ENCODE peak calls at places on chromosomes 11 and 22, in eight cellular contexts. G is right lobe of liver; X is adipocyte; F is effector memory CD4-positive, alpha-beta T cell; R is testis; A is body of pancreas; M is ascending aorta; U is left lung. K is an unnamed sample.

GRCh38 chr11:32497951-32498350 is 62.6 kb upstream of the WT1 start:
- DNase-seq in G (no peak), X (no peak), F (no peak), R (no peak), A (peak; percentile 14), M (no peak), U (no peak), K (no peak)

GRCh38 chr22:25485626-25486545 is 78.6 kb upstream of the GRK3 start:
- DNase-seq in G (no peak), X (no peak), F (no peak), R (no peak), A (no peak), M (no peak), U (no peak), K (no peak)

GRCh38 chr22:45207981-45208664 is 32.6 kb downstream of the KIAA0930 start:
- DNase-seq in G (no peak), X (peak; percentile 54), F (no peak), R (no peak), A (peak; percentile 48), M (no peak), U (no peak), K (no peak)

GRCh38 chr11:102109896-102110760 is at the start of gene YAP1:
- DNase-seq in G (peak; percentile 91), X (peak; percentile 95), F (peak; percentile 27), R (peak; percentile 91), A (peak; percentile 88), M (peak; percentile 33), U (peak; percentile 85), K (peak; percentile 91)

GRCh38 chr22:18996376-18996900 is 60.3 kb upstream of the PRODH start:
- DNase-seq in G (no peak), X (no peak), F (no peak), R (no peak), A (no peak), M (no peak), U (no peak), K (no peak)

GRCh38 chr11:45713573-45713972 is 48.2 kb upstream of the CHST1 start:
- DNase-seq in G (no peak), X (no peak), F (no peak), R (no peak), A (no peak), M (no peak), U (no peak), K (no peak)

GRCh38 chr11:103433380-103433779 is 324.2 kb downstream of the DYNC2H1 start:
- DNase-seq in G (no peak), X (peak; percentile 89), F (no peak), R (no peak), A (no peak), M (no peak), U (no peak), K (no peak)

GRCh38 chr22:17159504-17159951 is 451 bp upstream of the HDHD5 start:
- DNase-seq in G (peak; percentile 71), X (peak; percentile 35), F (no peak), R (peak; percentile 71), A (peak; percentile 39), M (no peak), U (peak; percentile 73), K (peak; percentile 78)

GRCh38 chr22:21961886-21962654 is 9.4 kb upstream of the PPM1F start:
- DNase-seq in G (no peak), X (peak; percentile 27), F (no peak), R (no peak), A (peak; percentile 58), M (no peak), U (no peak), K (peak; percentile 26)

GRCh38 chr11:110712643-110713468 is 619 bp upstream of the ARHGAP20 start:
- DNase-seq in G (peak; percentile 52), X (peak; percentile 49), F (no peak), R (peak; percentile 83), A (peak; percentile 3), M (no peak), U (peak; percentile 40), K (peak; percentile 18)

GRCh38 chr11:132941024-132941646 is 591.2 kb downstream of the OPCML start:
- DNase-seq in G (no peak), X (peak; percentile 78), F (no peak), R (peak; percentile 49), A (peak; percentile 13), M (no peak), U (no peak), K (no peak)

DNA sequence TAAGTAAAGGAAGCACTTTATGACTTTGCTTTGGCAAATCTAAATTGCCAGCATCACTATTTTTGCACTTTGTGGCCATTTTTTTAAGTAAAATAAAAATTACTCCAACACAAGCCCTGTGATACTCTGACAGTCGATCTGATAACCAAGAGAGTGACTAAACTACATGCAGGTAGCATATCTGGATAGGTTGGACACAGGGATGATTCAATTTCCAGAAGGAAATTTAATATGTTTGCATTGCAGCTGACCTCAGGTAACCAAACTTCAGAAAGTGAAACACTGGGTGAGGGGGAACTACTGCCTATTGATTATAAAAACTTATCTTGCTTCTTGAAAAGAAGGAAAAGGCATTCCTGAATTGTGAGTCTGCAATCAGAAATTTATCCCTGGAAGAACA is 13.9 kb downstream of the OR5B3 start:
- DNase-seq in G (no peak), X (no peak), F (no peak), R (no peak), A (no peak), M (no peak), U (no peak), K (no peak)
- H3K4me3 ChIP-seq in G (no peak overlapping the region), X (no peak overlapping the region), F (no peak overlapping the region), R (no peak overlapping the region), A (no peak overlapping the region), M (no peak overlapping the region), U (no peak overlapping the region), K (no peak overlapping the region)

DNA sequence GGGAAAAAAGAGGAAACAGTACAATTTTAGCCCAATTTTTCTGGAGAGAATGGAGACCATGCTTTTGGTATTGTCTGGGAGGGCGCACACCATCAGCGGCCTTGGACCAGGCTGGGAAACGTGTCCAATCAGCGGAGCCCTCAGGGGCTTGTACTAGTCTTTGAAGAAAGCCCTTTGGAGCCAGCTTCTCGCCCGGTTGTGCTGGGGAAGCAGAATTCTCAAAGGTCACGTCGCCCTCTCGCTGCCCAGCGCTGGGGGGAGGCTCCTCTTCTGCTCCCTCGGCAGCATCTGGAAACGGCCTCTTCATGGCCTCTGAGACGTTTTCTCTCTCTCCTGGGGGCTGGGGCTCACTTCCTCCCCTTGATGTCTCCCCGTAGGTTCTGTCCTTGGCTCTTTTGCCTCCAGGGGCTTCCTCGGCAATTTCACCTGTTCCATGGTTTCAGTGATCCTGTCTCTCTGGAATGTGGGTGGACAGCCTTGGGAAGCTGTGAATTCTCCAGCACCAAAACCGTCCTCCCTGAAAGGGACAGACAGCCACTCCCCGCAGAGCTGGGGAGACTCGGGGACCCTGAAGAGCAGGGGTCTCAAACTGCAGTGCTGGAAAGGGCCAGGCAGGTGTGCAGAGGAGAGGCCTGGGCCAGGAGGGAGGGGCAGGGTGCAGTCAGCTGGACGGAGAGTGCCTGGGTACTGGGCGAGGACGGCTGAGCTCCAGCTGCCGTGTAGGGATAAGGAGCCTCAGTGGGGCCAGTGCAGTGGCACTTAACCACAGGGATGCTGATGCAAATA is 80.2 kb downstream of the RPS6KA4 start:
- DNase-seq in G (no peak), X (no peak), F (no peak), R (no peak), A (no peak), M (no peak), U (no peak), K (no peak)
- H3K4me1 ChIP-seq in G (no peaks in the 10 kb centered on the region), X (peaks cover 19% of the 10 kb centered on the region), F (no peaks in the 10 kb centered on the region), R (no peaks in the 10 kb centered on the region), A (no peaks in the 10 kb centered on the region), M (no peaks in the 10 kb centered on the region), U (no peaks in the 10 kb centered on the region), K (no peaks in the 10 kb centered on the region)

DNA sequence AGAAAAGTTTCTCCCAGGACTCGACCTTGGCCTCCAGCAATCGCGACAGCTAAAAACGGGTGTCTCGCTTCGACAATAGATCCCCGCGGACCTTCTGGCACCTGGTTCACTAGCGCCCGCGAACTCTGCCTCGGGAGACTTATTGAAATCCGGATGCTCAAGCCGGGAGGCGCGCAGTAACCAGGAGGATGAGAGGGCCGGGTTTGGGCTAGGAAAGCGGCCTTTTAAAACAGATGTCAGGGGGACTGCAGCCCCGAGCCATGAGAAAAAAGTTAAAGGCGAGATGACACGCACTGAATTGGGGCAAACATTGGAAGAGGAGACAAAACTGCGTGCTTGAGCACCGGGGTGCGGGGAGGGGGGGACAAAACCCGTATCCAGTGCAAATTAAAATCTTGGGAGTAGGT is 637 bp upstream of the ZBTB16 start:
- DNase-seq in G (peak; percentile 61), X (peak; percentile 43), F (no peak), R (peak; percentile 56), A (no peak), M (no peak), U (no peak), K (peak; percentile 57)
- H3K4me3 ChIP-seq in G (peak overlapping the region; percentile 96), X (peak overlapping the region; percentile 84), F (peak overlapping the region; percentile 60), R (peak overlapping the region; percentile 96), A (no peak overlapping the region), M (peak overlapping the region; percentile 99), U (peak overlapping the region; percentile 94), K (peak overlapping the region; percentile 55)

GRCh38 chr11:117189191-117189940 is 9.8 kb upstream of the TAGLN start:
- DNase-seq in G (peak; percentile 65), X (no peak), F (no peak), R (no peak), A (peak; percentile 64), M (no peak), U (peak; percentile 80), K (no peak)
- H3K4me1 ChIP-seq in G (no peaks in the 10 kb centered on the region), X (no peaks in the 10 kb centered on the region), F (no peaks in the 10 kb centered on the region), R (peaks cover 17% of the 10 kb centered on the region), A (peaks cover 43% of the 10 kb centered on the region), M (no peaks in the 10 kb centered on the region), U (peaks cover 28% of the 10 kb centered on the region), K (peaks cover 3% of the 10 kb centered on the region)

GRCh38 chr11:68312780-68313573 is 586 bp downstream of the LRP5 start:
- DNase-seq in G (no peak), X (peak; percentile 59), F (no peak), R (no peak), A (no peak), M (no peak), U (no peak), K (peak; percentile 64)

GRCh38 chr11:68313574-68314202 is 1.3 kb downstream of the LRP5 start:
- DNase-seq in G (no peak), X (peak; percentile 65), F (no peak), R (no peak), A (no peak), M (no peak), U (no peak), K (peak; percentile 39)

GRCh38 chr11:68314203-68314885 is 2.0 kb downstream of the LRP5 start:
- DNase-seq in G (no peak), X (no peak), F (no peak), R (no peak), A (peak; percentile 21), M (no peak), U (no peak), K (peak; percentile 57)

GRCh38 chr11:68315581-68315920 is 3.2 kb downstream of the LRP5 start:
- DNase-seq in G (no peak), X (no peak), F (no peak), R (no peak), A (no peak), M (no peak), U (no peak), K (peak; percentile 70)

DNA sequence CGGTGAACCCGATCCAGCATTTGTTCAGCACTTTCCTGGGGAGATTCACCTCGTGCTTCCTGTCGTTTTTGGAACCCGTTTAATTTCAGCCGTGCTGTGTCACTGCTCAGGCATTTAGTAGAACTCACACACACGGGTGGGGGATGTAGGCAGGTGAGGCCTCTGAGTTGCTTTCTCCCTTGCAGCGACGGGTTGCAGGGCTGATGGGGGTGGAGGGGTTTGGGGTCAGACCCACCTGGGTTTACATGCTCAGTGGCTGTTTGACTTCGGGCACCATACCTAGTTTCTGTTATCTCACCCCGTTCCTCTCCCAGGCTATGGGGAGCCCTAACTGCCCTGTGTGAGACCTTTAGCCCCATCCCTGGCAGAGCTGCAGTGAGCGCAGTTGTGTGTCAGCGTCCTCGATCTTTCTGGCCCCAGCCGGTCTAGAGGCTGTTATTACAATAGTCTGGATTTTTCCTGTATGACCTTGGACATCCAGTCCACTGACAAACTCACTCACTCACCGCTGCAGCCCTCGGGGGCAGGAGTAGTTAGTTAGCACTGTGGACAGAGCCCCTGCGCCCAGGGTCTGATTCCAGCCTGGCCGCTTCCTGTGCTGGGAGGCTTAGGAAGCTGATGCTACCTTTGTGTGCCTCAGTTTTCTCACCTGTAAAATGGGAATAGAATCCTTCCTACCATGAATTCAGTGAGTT is 2.6 kb downstream of the LRP5 start:
- DNase-seq in G (peak; percentile 90), X (no peak), F (no peak), R (no peak), A (peak; percentile 49), M (no peak), U (no peak), K (peak; percentile 70)
- H3K4me3 ChIP-seq in G (peak overlapping the region; percentile 75), X (peak overlapping the region; percentile 86), F (no peak overlapping the region), R (no peak overlapping the region), A (no peak overlapping the region), M (peak overlapping the region; percentile 86), U (no peak overlapping the region), K (no peak overlapping the region)

K was measured in mucosa of descending colon.